ENCODE peak calls at places on chromosomes 11 and 22, in eight cellular contexts. I is HepG2, Y is HCT116, F is SK-N-SH, N is H1, A is K562, X is endothelial cell of umbilical vein, U is GM12878. J is an unnamed sample.
A peak's percentile ranks its signal among the peaks of the same experiment; 100 is the strongest.

GRCh38 chr11:131877246-131877645 is 506.8 kb downstream of the NTM start:
- DNase-seq in A (no peak), N (no peak), I (no peak), X (no peak), U (no peak), Y (no peak), F (no peak), J (no peak)

GRCh38 chr22:19984201-19984753 is 32.3 kb downstream of the ARVCF start:
- DNase-seq in F (no peak), U (no peak), N (no peak), Y (peak; percentile 55), I (no peak), X (peak; percentile 39), A (peak; percentile 73), J (no peak)

GRCh38 chr22:50581950-50582561 is 593 bp downstream of the CHKB start:
- DNase-seq in I (no peak), Y (no peak), U (no peak), F (no peak), X (no peak), A (no peak), N (no peak), J (no peak)

GRCh38 chr11:47724041-47724729 is 9.0 kb upstream of the AGBL2 start:
- DNase-seq in A (peak; percentile 20), I (peak; percentile 98), X (no peak), F (no peak), N (no peak), Y (no peak), U (no peak), J (no peak)

GRCh38 chr22:38921126-38921525 is 36.3 kb upstream of the APOBEC3A start:
- DNase-seq in I (no peak), Y (peak; percentile 39), U (no peak), F (no peak), X (no peak), A (no peak), N (no peak), J (no peak)

GRCh38 chr22:35921777-35922176 is 106.8 kb downstream of the RBFOX2 start:
- DNase-seq in U (peak; percentile 13), X (peak; percentile 90), Y (peak; percentile 76), A (peak; percentile 74), N (no peak), I (peak; percentile 75), F (peak; percentile 49), J (peak; percentile 77)

GRCh38 chr22:50303848-50304527 is 3.5 kb downstream of the PLXNB2 start:
- DNase-seq in Y (no peak), F (peak; percentile 63), U (no peak), I (peak; percentile 23), N (no peak), X (no peak), A (no peak), J (peak; percentile 71)

GRCh38 chr11:76838422-76839068 is 22.2 kb upstream of the ACER3 start:
- DNase-seq in N (peak; percentile 47), F (no peak), A (peak; percentile 86), U (no peak), I (peak; percentile 45), X (peak; percentile 69), Y (no peak), J (peak; percentile 82)

GRCh38 chr11:79092791-79093313 is 348.0 kb downstream of the TENM4 start:
- DNase-seq in U (no peak), A (peak; percentile 5), N (no peak), I (no peak), X (peak; percentile 26), F (no peak), Y (peak; percentile 13), J (no peak)

GRCh38 chr11:1126935-1127663 is 30.7 kb upstream of the MUC5AC start:
- DNase-seq in X (no peak), U (no peak), N (no peak), F (peak; percentile 16), Y (no peak), A (no peak), I (no peak), J (no peak)

GRCh38 chr11:131455843-131456704 is 85.7 kb downstream of the NTM start:
- DNase-seq in X (no peak), A (no peak), N (no peak), U (no peak), F (no peak), Y (no peak), I (no peak), J (no peak)

GRCh38 chr11:47440054-47440476 is 8.9 kb downstream of the RAPSN start:
- DNase-seq in X (no peak), A (no peak), U (no peak), N (no peak), Y (no peak), I (peak; percentile 74), F (peak; percentile 11), J (no peak)

GRCh38 chr11:75090778-75091177 is 5.9 kb downstream of the OR2AT4 start:
- DNase-seq in X (no peak), F (no peak), A (no peak), Y (no peak), U (no peak), I (no peak), N (no peak), J (no peak)
- TF ChIP-seq POLR2AphosphoS5 in X (no peak), F (no peak), A (no peak), Y (no peak), U (no peak), I (no peak), N (no peak), J (no peak)

DNA sequence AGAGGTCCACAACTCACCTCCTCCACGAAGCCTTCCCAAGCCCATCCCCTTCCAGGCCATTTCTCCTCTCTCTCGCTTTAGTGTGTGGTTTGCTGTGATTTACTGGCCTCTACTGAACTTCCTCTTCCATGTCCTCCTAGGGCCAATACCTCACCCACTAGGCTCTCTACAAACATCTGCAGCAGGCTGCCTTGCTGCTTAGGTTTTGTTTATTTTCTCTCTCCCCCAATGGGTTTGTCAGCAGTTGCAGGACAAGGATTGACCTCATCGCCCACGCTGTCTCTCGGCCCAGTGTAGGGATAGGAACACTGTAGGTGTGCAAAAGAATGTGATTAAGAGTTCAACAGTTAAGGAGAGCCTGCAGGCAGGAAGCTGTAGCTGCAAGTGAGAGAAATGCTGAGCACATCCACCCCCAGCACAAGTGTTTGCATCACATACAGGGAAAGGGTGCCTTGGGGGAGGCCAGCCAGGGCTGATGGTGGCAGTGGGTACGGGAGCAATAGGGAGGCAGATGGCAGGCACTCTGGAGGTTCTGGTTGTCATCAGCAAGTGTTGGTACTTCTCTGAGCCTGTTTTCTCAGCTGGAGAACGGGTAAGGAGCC is 1.4 kb downstream of the PC start:
- DNase-seq in I (peak; percentile 65), N (no peak), F (no peak), X (no peak), A (peak; percentile 23), U (no peak), Y (no peak), J (peak; percentile 52)
- H3K4me2 ChIP-seq in I (peak overlapping the region; percentile 92), N (peak overlapping the region; percentile 63), F (no peak overlapping the region), X (no peak overlapping the region), A (no peak overlapping the region), U (peak overlapping the region; percentile 9), Y (peak overlapping the region; percentile 94), J (peak overlapping the region; percentile 83)

GRCh38 chr22:21873619-21874018 is 6.2 kb upstream of the MAPK1 start:
- DNase-seq in F (no peak), U (no peak), X (no peak), A (no peak), Y (no peak), N (no peak), I (no peak), J (no peak)
- TF ChIP-seq POLR2AphosphoS5 in F (no peak), U (no peak), X (no peak), A (no peak), Y (no peak), N (no peak), I (no peak), J (no peak)

GRCh38 chr22:44326549-44326881 is 13.8 kb upstream of the SHISAL1 start:
- DNase-seq in U (no peak), F (peak; percentile 58), Y (no peak), I (no peak), A (no peak), X (no peak), N (no peak), J (no peak)
- H3K4me2 ChIP-seq in U (no peak overlapping the region), F (peak overlapping the region; percentile 59), Y (no peak overlapping the region), I (no peak overlapping the region), A (no peak overlapping the region), X (peak overlapping the region; percentile 96), N (no peak overlapping the region), J (no peak overlapping the region)

GRCh38 chr11:10087186-10087585 is 206.8 kb downstream of the SBF2 start:
- DNase-seq in F (no peak), X (no peak), A (no peak), I (no peak), U (no peak), Y (no peak), N (no peak), J (no peak)
- TF ChIP-seq POLR2AphosphoS5 in F (no peak), X (no peak), A (no peak), I (no peak), U (no peak), Y (no peak), N (no peak), J (no peak)

J was measured in GM23338.